ENCODE peak calls at places on chromosomes 7 and 10, in six cellular contexts. D, Z, P, B, J and W are unnamed samples.

GRCh38 chr10:46019541-46020343 is 10.7 kb downstream of the NCOA4 start:
- DNase-seq in D (no peak), Z (no peak), P (no peak), B (peak; percentile 45), J (peak; percentile 71), W (no peak)

GRCh38 chr10:29657719-29658274 is 23.0 kb upstream of the SVIL start:
- DNase-seq in D (no peak), Z (no peak), P (no peak), B (no peak), J (no peak), W (no peak)

GRCh38 chr7:30445770-30446169 is 32.8 kb downstream of the NOD1 start:
- DNase-seq in D (no peak), Z (no peak), P (peak; percentile 6), B (no peak), J (peak; percentile 74), W (peak; percentile 99)

GRCh38 chr10:71952745-71953144 is 11.4 kb upstream of the CHST3 start:
- DNase-seq in D (no peak), Z (no peak), P (no peak), B (no peak), J (no peak), W (no peak)

GRCh38 chr7:117567781-117568180 is 88.0 kb downstream of the CFTR start:
- DNase-seq in D (no peak), Z (no peak), P (no peak), B (no peak), J (no peak), W (no peak)

GRCh38 chr10:114384181-114384580 is 20.1 kb downstream of the AFAP1L2 start:
- DNase-seq in D (no peak), Z (no peak), P (no peak), B (no peak), J (no peak), W (no peak)

GRCh38 chr10:60426425-60426824 is 36.8 kb upstream of the ANK3 start:
- DNase-seq in D (no peak), Z (no peak), P (peak; percentile 35), B (peak; percentile 71), J (peak; percentile 6), W (no peak)

GRCh38 chr7:27210441-27211083 is 10.7 kb upstream of the HOXA13 start:
- DNase-seq in D (peak; percentile 85), Z (no peak), P (peak; percentile 79), B (no peak), J (no peak), W (peak; percentile 52)

GRCh38 chr10:59148701-59149100 is 27.7 kb upstream of the PHYHIPL start:
- DNase-seq in D (no peak), Z (no peak), P (no peak), B (no peak), J (no peak), W (no peak)

GRCh38 chr10:36114913-36115312 is 472.8 kb upstream of the FZD8 start:
- DNase-seq in D (no peak), Z (no peak), P (no peak), B (no peak), J (no peak), W (no peak)

GRCh38 chr7:151810434-151811232 is 66.3 kb downstream of the PRKAG2 start:
- DNase-seq in D (peak; percentile 75), Z (no peak), P (no peak), B (no peak), J (no peak), W (no peak)

GRCh38 chr10:35896011-35896410 is 253.9 kb upstream of the FZD8 start:
- DNase-seq in D (no peak), Z (no peak), P (no peak), B (no peak), J (no peak), W (no peak)

GRCh38 chr10:13592306-13592705 is 5.5 kb downstream of the PRPF18 start:
- DNase-seq in D (no peak), Z (no peak), P (no peak), B (no peak), J (no peak), W (no peak)

GRCh38 chr10:111128331-111129167 is 51.7 kb downstream of the ADRA2A start:
- DNase-seq in D (no peak), Z (peak; percentile 75), P (peak; percentile 31), B (no peak), J (no peak), W (peak; percentile 61)

GRCh38 chr10:95096143-95096542 is 26.8 kb upstream of the CYP2C8 start:
- DNase-seq in D (no peak), Z (no peak), P (no peak), B (no peak), J (no peak), W (no peak)

GRCh38 chr10:62858364-62858763 is 42.2 kb upstream of the EGR2 start:
- DNase-seq in D (peak; percentile 10), Z (peak; percentile 6), P (no peak), B (no peak), J (peak; percentile 6), W (no peak)

GRCh38 chr10:132941640-132942051 is 724 bp downstream of the CFAP46 start:
- DNase-seq in D (peak; percentile 53), Z (no peak), P (no peak), B (no peak), J (no peak), W (no peak)

GRCh38 chr7:122136033-122136432 is 8.0 kb downstream of the AASS start:
- DNase-seq in D (no peak), Z (no peak), P (no peak), B (peak; percentile 11), J (no peak), W (no peak)

GRCh38 chr7:91194841-91195240 is 69.4 kb upstream of the FZD1 start:
- DNase-seq in D (no peak), Z (no peak), P (no peak), B (no peak), J (no peak), W (no peak)
- TF ChIP-seq MAX in D (no peak), Z (no peak), P (no peak), B (no peak), J (no peak), W (no peak)

DNA sequence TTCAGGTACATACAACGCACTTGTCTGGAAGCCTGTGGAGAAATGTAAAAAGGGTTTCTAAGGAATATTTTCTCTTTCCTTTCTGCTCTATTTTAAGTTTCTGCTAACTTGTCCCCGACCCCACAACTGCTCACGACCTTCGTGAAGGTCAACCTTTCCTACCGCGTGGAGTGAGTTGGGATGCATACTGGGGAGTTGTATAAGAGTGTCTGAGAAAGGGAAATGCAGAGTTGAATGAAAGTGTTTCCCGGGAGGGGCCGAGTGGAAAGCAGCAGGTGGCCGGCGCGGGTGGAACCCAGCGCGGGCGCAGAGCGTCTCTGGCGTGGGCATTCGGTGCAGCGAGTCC is 17.9 kb upstream of the ACBD5 start:
- DNase-seq in D (no peak), Z (no peak), P (no peak), B (no peak), J (no peak), W (no peak)
- H3K4me3 ChIP-seq in D (no peak overlapping the region), Z (no peak overlapping the region), P (peak overlapping the region; percentile 40), B (peak overlapping the region; percentile 35), J (peak overlapping the region; percentile 46), W (no peak overlapping the region)

GRCh38 chr7:2920041-2920440 is 75.9 kb upstream of the GNA12 start:
- DNase-seq in D (no peak), Z (no peak), P (no peak), B (no peak), J (no peak), W (no peak)
- TF ChIP-seq MAX in D (no peak), Z (no peak), P (no peak), B (no peak), J (no peak), W (no peak)

GRCh38 chr10:86363833-86364511 is 2.6 kb downstream of the GRID1 start:
- DNase-seq in D (no peak), Z (no peak), P (no peak), B (no peak), J (no peak), W (peak; percentile 32)

GRCh38 chr10:86366033-86366901 is at the start of gene GRID1:
- DNase-seq in D (peak; percentile 98), Z (no peak), P (no peak), B (no peak), J (no peak), W (peak; percentile 55)

GRCh38 chr10:86364551-86365345 is 1.8 kb downstream of the GRID1 start:
- DNase-seq in D (no peak), Z (no peak), P (no peak), B (no peak), J (no peak), W (peak; percentile 56)

GRCh38 chr10:86366902-86367338 is 325 bp upstream of the GRID1 start:
- DNase-seq in D (no peak), Z (no peak), P (no peak), B (no peak), J (no peak), W (no peak)

DNA sequence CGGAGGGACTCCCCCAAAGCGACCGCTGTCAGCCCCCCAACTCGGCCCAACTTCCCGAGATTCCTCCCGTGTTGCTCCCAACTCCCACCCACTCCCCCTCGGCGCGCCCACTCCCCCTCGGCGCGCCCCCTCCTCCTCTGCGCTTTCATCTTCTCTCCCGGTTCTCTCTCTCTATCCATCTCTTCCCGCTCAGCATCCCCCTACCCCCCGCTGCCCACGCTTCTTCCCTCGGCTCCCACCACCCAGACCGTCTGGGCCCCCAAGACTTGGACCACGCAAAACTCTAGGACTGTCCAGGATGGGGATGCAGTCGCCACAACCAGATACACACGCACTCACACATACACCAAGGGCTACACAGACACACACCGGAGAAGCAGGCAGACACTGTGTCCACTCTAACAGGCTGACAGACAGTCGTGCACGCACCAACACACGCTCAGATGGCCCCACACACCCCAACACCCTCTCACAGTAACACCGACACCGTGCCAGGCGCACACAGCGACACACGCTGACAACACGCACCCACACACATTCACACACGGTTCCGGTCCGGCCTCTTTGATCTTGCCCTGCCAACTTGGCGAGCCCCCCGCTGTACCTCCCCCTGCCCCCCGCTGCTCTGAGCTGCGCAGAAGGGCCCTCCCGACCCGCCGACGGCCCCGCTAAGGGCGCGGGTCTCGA is 1.1 kb downstream of the GRID1 start:
- DNase-seq in D (no peak), Z (no peak), P (no peak), B (no peak), J (no peak), W (peak; percentile 35)
- H3K4me3 ChIP-seq in D (peak overlapping the region; percentile 51), Z (peak overlapping the region; percentile 50), P (peak overlapping the region; percentile 60), B (no peak overlapping the region), J (no peak overlapping the region), W (no peak overlapping the region)

GRCh38 chr10:37856881-37857286 is 526 bp downstream of the ZNF248 start:
- DNase-seq in D (peak; percentile 41), Z (no peak), P (no peak), B (no peak), J (no peak), W (no peak)
- TF ChIP-seq MAX in D (no peak), Z (no peak), P (no peak), B (no peak), J (no peak), W (no peak)